ENCODE peak calls at places on chromosomes 13 and 19, in seven cellular contexts. One of them, this sample, is unnamed.

GRCh38 chr19:51552996-51553725 is 17.9 kb upstream of the ZNF175 start:
- DNase-seq in substantia nigra: peak
- DNase-seq in CD8-positive, alpha-beta memory T cell: no peak
- DNase-seq in tibial nerve: peak
- DNase-seq in right lobe of liver: peak
- DNase-seq in IMR-90: peak
- DNase-seq in psoas muscle: peak
- DNase-seq in this sample: peak

GRCh38 chr19:1275260-1275975 is at the start of gene FAM174C:
- DNase-seq in substantia nigra: peak
- DNase-seq in CD8-positive, alpha-beta memory T cell: peak
- DNase-seq in tibial nerve: peak
- DNase-seq in right lobe of liver: peak
- DNase-seq in IMR-90: peak
- DNase-seq in psoas muscle: peak
- DNase-seq in this sample: peak

GRCh38 chr13:72061613-72062012 is 194.6 kb upstream of the DACH1 start:
- DNase-seq in substantia nigra: no peak
- DNase-seq in CD8-positive, alpha-beta memory T cell: no peak
- DNase-seq in tibial nerve: no peak
- DNase-seq in right lobe of liver: no peak
- DNase-seq in IMR-90: no peak
- DNase-seq in psoas muscle: no peak
- DNase-seq in this sample: no peak

GRCh38 chr19:1862424-1863307 is 713 bp downstream of the KLF16 start:
- DNase-seq in substantia nigra: no peak
- DNase-seq in CD8-positive, alpha-beta memory T cell: peak
- DNase-seq in tibial nerve: no peak
- DNase-seq in right lobe of liver: peak
- DNase-seq in IMR-90: no peak
- DNase-seq in psoas muscle: no peak
- DNase-seq in this sample: no peak

GRCh38 chr19:43705729-43706128 is 10.1 kb upstream of the IRGC start:
- DNase-seq in substantia nigra: no peak
- DNase-seq in CD8-positive, alpha-beta memory T cell: no peak
- DNase-seq in tibial nerve: no peak
- DNase-seq in right lobe of liver: no peak
- DNase-seq in IMR-90: no peak
- DNase-seq in psoas muscle: no peak
- DNase-seq in this sample: no peak

GRCh38 chr19:50552540-50552939 is 15.7 kb downstream of the LRRC4B start:
- DNase-seq in substantia nigra: no peak
- DNase-seq in CD8-positive, alpha-beta memory T cell: no peak
- DNase-seq in tibial nerve: no peak
- DNase-seq in right lobe of liver: no peak
- DNase-seq in IMR-90: no peak
- DNase-seq in psoas muscle: no peak
- DNase-seq in this sample: no peak

GRCh38 chr13:76286178-76286577 is 600.0 kb downstream of the KCTD12 start:
- DNase-seq in substantia nigra: no peak
- DNase-seq in CD8-positive, alpha-beta memory T cell: no peak
- DNase-seq in tibial nerve: no peak
- DNase-seq in right lobe of liver: no peak
- DNase-seq in IMR-90: peak
- DNase-seq in psoas muscle: no peak
- DNase-seq in this sample: no peak

GRCh38 chr19:3480383-3481091 is at the start of gene SMIM24:
- DNase-seq in substantia nigra: no peak
- DNase-seq in CD8-positive, alpha-beta memory T cell: no peak
- DNase-seq in tibial nerve: no peak
- DNase-seq in right lobe of liver: no peak
- DNase-seq in IMR-90: no peak
- DNase-seq in psoas muscle: no peak
- DNase-seq in this sample: no peak

GRCh38 chr13:98033277-98034247 is 80.1 kb downstream of the IPO5 start:
- DNase-seq in substantia nigra: no peak
- DNase-seq in CD8-positive, alpha-beta memory T cell: no peak
- DNase-seq in tibial nerve: no peak
- DNase-seq in right lobe of liver: no peak
- DNase-seq in IMR-90: peak
- DNase-seq in psoas muscle: no peak
- DNase-seq in this sample: no peak

GRCh38 chr13:114102521-114103288 is 29.7 kb downstream of the RASA3 start:
- DNase-seq in substantia nigra: no peak
- DNase-seq in CD8-positive, alpha-beta memory T cell: no peak
- DNase-seq in tibial nerve: peak
- DNase-seq in right lobe of liver: no peak
- DNase-seq in IMR-90: no peak
- DNase-seq in psoas muscle: peak
- DNase-seq in this sample: no peak

GRCh38 chr13:24341439-24341838 is 32.1 kb downstream of the C1QTNF9 start:
- DNase-seq in substantia nigra: no peak
- DNase-seq in CD8-positive, alpha-beta memory T cell: no peak
- DNase-seq in tibial nerve: no peak
- DNase-seq in right lobe of liver: no peak
- DNase-seq in IMR-90: peak
- DNase-seq in psoas muscle: no peak
- DNase-seq in this sample: no peak

GRCh38 chr13:50393641-50394040 is 378.4 kb downstream of the KCNRG start:
- DNase-seq in substantia nigra: no peak
- DNase-seq in CD8-positive, alpha-beta memory T cell: no peak
- DNase-seq in tibial nerve: no peak
- DNase-seq in right lobe of liver: no peak
- DNase-seq in IMR-90: peak
- DNase-seq in psoas muscle: no peak
- DNase-seq in this sample: peak

GRCh38 chr19:1247747-1248453 is 483 bp upstream of the MIDN start:
- DNase-seq in substantia nigra: no peak
- DNase-seq in CD8-positive, alpha-beta memory T cell: peak
- DNase-seq in tibial nerve: no peak
- DNase-seq in right lobe of liver: peak
- DNase-seq in IMR-90: peak
- DNase-seq in psoas muscle: peak
- DNase-seq in this sample: peak

GRCh38 chr13:98961204-98962105 is 16.4 kb downstream of the DOCK9 start:
- DNase-seq in substantia nigra: no peak
- DNase-seq in CD8-positive, alpha-beta memory T cell: no peak
- DNase-seq in tibial nerve: no peak
- DNase-seq in right lobe of liver: no peak
- DNase-seq in IMR-90: no peak
- DNase-seq in psoas muscle: no peak
- DNase-seq in this sample: no peak

GRCh38 chr13:68439821-68440220 is 1209.7 kb upstream of the PCDH9 start:
- DNase-seq in substantia nigra: no peak
- DNase-seq in CD8-positive, alpha-beta memory T cell: no peak
- DNase-seq in tibial nerve: no peak
- DNase-seq in right lobe of liver: no peak
- DNase-seq in IMR-90: no peak
- DNase-seq in psoas muscle: no peak
- DNase-seq in this sample: no peak

GRCh38 chr13:83503424-83503823 is 378.9 kb downstream of the SLITRK1 start:
- DNase-seq in substantia nigra: no peak
- DNase-seq in CD8-positive, alpha-beta memory T cell: no peak
- DNase-seq in tibial nerve: no peak
- DNase-seq in right lobe of liver: no peak
- DNase-seq in IMR-90: peak
- DNase-seq in psoas muscle: no peak
- DNase-seq in this sample: no peak

GRCh38 chr19:50003810-50004419 is 21.3 kb downstream of the VRK3 start:
- DNase-seq in substantia nigra: no peak
- DNase-seq in CD8-positive, alpha-beta memory T cell: no peak
- DNase-seq in tibial nerve: no peak
- DNase-seq in right lobe of liver: no peak
- DNase-seq in IMR-90: peak
- DNase-seq in psoas muscle: peak
- DNase-seq in this sample: no peak

GRCh38 chr19:3006075-3006767 is 22.9 kb downstream of the TLE2 start:
- DNase-seq in substantia nigra: no peak
- DNase-seq in CD8-positive, alpha-beta memory T cell: no peak
- DNase-seq in tibial nerve: no peak
- DNase-seq in right lobe of liver: no peak
- DNase-seq in IMR-90: no peak
- DNase-seq in psoas muscle: no peak
- DNase-seq in this sample: peak

GRCh38 chr19:28425431-28425931 is 787.5 kb downstream of the UQCRFS1 start:
- DNase-seq in substantia nigra: no peak
- DNase-seq in CD8-positive, alpha-beta memory T cell: no peak
- DNase-seq in tibial nerve: no peak
- DNase-seq in right lobe of liver: no peak
- DNase-seq in IMR-90: no peak
- DNase-seq in psoas muscle: no peak
- DNase-seq in this sample: no peak

GRCh38 chr13:65677906-65678305 is 1552.2 kb downstream of the PCDH9 start:
- DNase-seq in substantia nigra: no peak
- DNase-seq in CD8-positive, alpha-beta memory T cell: no peak
- DNase-seq in tibial nerve: no peak
- DNase-seq in right lobe of liver: no peak
- DNase-seq in IMR-90: peak
- DNase-seq in psoas muscle: no peak
- DNase-seq in this sample: no peak

GRCh38 chr13:74118328-74118727 is 15.9 kb downstream of the KLF12 start:
- DNase-seq in substantia nigra: no peak
- DNase-seq in CD8-positive, alpha-beta memory T cell: no peak
- DNase-seq in tibial nerve: no peak
- DNase-seq in right lobe of liver: no peak
- DNase-seq in IMR-90: no peak
- DNase-seq in psoas muscle: no peak
- DNase-seq in this sample: no peak

GRCh38 chr13:40963927-40964326 is 55.2 kb downstream of the ELF1 start:
- DNase-seq in substantia nigra: no peak
- DNase-seq in CD8-positive, alpha-beta memory T cell: no peak
- DNase-seq in tibial nerve: no peak
- DNase-seq in right lobe of liver: no peak
- DNase-seq in IMR-90: peak
- DNase-seq in psoas muscle: no peak
- DNase-seq in this sample: no peak

GRCh38 chr13:40961826-40962225 is 57.3 kb downstream of the ELF1 start:
- DNase-seq in substantia nigra: no peak
- DNase-seq in CD8-positive, alpha-beta memory T cell: no peak
- DNase-seq in tibial nerve: no peak
- DNase-seq in right lobe of liver: no peak
- DNase-seq in IMR-90: no peak
- DNase-seq in psoas muscle: no peak
- DNase-seq in this sample: no peak

GRCh38 chr13:40958655-40959054 is 60.5 kb downstream of the ELF1 start:
- DNase-seq in substantia nigra: no peak
- DNase-seq in CD8-positive, alpha-beta memory T cell: no peak
- DNase-seq in tibial nerve: no peak
- DNase-seq in right lobe of liver: no peak
- DNase-seq in IMR-90: no peak
- DNase-seq in psoas muscle: no peak
- DNase-seq in this sample: no peak

GRCh38 chr13:40960721-40961120 is 58.4 kb downstream of the ELF1 start:
- DNase-seq in substantia nigra: no peak
- DNase-seq in CD8-positive, alpha-beta memory T cell: no peak
- DNase-seq in tibial nerve: no peak
- DNase-seq in right lobe of liver: no peak
- DNase-seq in IMR-90: no peak
- DNase-seq in psoas muscle: no peak
- DNase-seq in this sample: no peak

DNA sequence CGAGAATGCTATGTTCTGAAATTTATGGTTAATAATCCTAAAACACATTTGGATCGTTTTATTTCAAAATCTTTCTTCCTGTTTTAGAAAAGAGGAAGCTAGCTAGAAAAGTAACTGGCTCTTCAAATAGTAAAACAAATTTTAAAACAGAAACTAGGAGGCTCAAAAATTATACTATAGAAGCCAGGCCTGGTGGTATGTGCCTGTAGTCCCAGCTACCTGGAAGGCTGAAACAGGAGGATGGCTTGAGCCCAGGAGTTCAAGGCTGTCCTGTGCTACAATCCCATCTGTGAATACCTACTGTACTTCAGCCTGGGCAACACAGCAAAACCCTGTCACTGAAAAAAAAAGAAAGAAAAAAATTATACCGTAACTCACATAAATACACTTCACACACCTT is 57.9 kb downstream of the ELF1 start:
- DNase-seq in substantia nigra: no peak
- DNase-seq in CD8-positive, alpha-beta memory T cell: no peak
- DNase-seq in tibial nerve: no peak
- DNase-seq in right lobe of liver: no peak
- DNase-seq in IMR-90: no peak
- DNase-seq in psoas muscle: no peak
- DNase-seq in this sample: no peak
- H3K27ac ChIP-seq in substantia nigra: no peak
- H3K27ac ChIP-seq in CD8-positive, alpha-beta memory T cell: no peak
- H3K27ac ChIP-seq in tibial nerve: peak
- H3K27ac ChIP-seq in right lobe of liver: no peak
- H3K27ac ChIP-seq in IMR-90: no peak
- H3K27ac ChIP-seq in psoas muscle: no peak
- H3K27ac ChIP-seq in this sample: no peak

GRCh38 chr13:27442797-27443196 is 7.6 kb downstream of the MTIF3 start:
- DNase-seq in substantia nigra: no peak
- DNase-seq in CD8-positive, alpha-beta memory T cell: no peak
- DNase-seq in tibial nerve: no peak
- DNase-seq in right lobe of liver: no peak
- DNase-seq in IMR-90: no peak
- DNase-seq in psoas muscle: no peak
- DNase-seq in this sample: no peak
- H3K27ac ChIP-seq in substantia nigra: no peak
- H3K27ac ChIP-seq in CD8-positive, alpha-beta memory T cell: no peak
- H3K27ac ChIP-seq in tibial nerve: no peak
- H3K27ac ChIP-seq in right lobe of liver: no peak
- H3K27ac ChIP-seq in IMR-90: no peak
- H3K27ac ChIP-seq in psoas muscle: no peak
- H3K27ac ChIP-seq in this sample: no peak

DNA sequence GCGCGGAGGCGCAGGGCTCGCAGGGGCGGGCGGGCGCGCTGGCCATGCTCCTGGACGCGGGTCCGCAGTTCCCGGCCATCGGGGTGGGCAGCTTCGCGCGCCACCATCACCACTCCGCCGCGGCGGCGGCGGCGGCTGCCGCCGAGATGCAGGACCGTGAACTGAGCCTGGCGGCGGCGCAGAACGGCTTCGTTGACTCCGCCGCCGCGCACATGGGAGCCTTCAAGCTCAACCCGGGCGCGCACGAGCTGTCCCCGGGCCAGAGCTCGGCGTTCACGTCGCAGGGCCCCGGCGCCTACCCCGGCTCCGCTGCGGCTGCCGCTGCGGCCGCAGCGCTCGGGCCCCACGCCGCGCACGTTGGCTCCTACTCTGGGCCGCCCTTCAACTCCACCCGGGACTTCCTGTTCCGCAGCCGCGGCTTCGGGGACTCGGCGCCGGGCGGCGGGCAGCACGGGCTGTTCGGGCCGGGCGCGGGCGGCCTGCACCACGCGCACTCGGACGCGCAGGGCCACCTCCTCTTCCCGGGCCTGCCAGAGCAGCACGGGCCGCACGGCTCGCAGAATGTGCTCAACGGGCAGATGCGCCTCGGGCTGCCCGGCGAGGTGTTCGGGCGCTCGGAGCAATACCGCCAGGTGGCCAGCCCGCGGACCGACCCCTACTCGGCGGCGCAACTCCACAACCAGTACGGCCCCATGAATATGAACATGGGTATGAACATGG is 597 bp downstream of the ZIC2 start:
- DNase-seq in substantia nigra: no peak
- DNase-seq in CD8-positive, alpha-beta memory T cell: no peak
- DNase-seq in tibial nerve: no peak
- DNase-seq in right lobe of liver: no peak
- DNase-seq in IMR-90: no peak
- DNase-seq in psoas muscle: no peak
- DNase-seq in this sample: no peak
- H3K27ac ChIP-seq in substantia nigra: no peak
- H3K27ac ChIP-seq in CD8-positive, alpha-beta memory T cell: peak
- H3K27ac ChIP-seq in tibial nerve: no peak
- H3K27ac ChIP-seq in right lobe of liver: no peak
- H3K27ac ChIP-seq in IMR-90: no peak
- H3K27ac ChIP-seq in psoas muscle: no peak
- H3K27ac ChIP-seq in this sample: no peak

GRCh38 chr19:5078666-5079409 is 109.9 kb downstream of the KDM4B start:
- DNase-seq in substantia nigra: peak
- DNase-seq in CD8-positive, alpha-beta memory T cell: no peak
- DNase-seq in tibial nerve: no peak
- DNase-seq in right lobe of liver: no peak
- DNase-seq in IMR-90: no peak
- DNase-seq in psoas muscle: no peak
- DNase-seq in this sample: no peak
- H3K27ac ChIP-seq in substantia nigra: peak
- H3K27ac ChIP-seq in CD8-positive, alpha-beta memory T cell: no peak
- H3K27ac ChIP-seq in tibial nerve: no peak
- H3K27ac ChIP-seq in right lobe of liver: no peak
- H3K27ac ChIP-seq in IMR-90: no peak
- H3K27ac ChIP-seq in psoas muscle: no peak
- H3K27ac ChIP-seq in this sample: no peak

This sample was measured in H9.